ENCODE peak calls at places on chromosome 21, in eight cellular contexts. P is tibial nerve, C is tibial artery, G is ovary, X is left ventricle myocardium inferior, H is psoas muscle, L is testis, W is fibroblast of lung. V is an unnamed sample.

GRCh38 chr21:28684351-28684750 is 308.3 kb downstream of the LTN1 start:
- DNase-seq in P (no peak), C (no peak), G (no peak), X (no peak), H (no peak), L (no peak), W (no peak), V (no peak)

GRCh38 chr21:43717967-43718871 is 710 bp upstream of the PDXK start:
- DNase-seq in P (no peak), C (no peak), G (peak; percentile 32), X (no peak), H (peak; percentile 59), L (no peak), W (no peak), V (no peak)

GRCh38 chr21:15058718-15059316 is 6.0 kb downstream of the NRIP1 start:
- DNase-seq in P (no peak), C (no peak), G (no peak), X (no peak), H (no peak), L (no peak), W (peak; percentile 49), V (no peak)

GRCh38 chr21:15034126-15034848 is 30.5 kb downstream of the NRIP1 start:
- DNase-seq in P (no peak), C (no peak), G (no peak), X (no peak), H (no peak), L (no peak), W (peak; percentile 66), V (no peak)

GRCh38 chr21:26977741-26978140 is 10.9 kb upstream of the ADAMTS5 start:
- DNase-seq in P (no peak), C (no peak), G (no peak), X (no peak), H (no peak), L (no peak), W (no peak), V (no peak)

GRCh38 chr21:18449586-18449985 is 46.0 kb upstream of the TMPRSS15 start:
- DNase-seq in P (no peak), C (no peak), G (no peak), X (no peak), H (no peak), L (no peak), W (no peak), V (no peak)

GRCh38 chr21:43921979-43922945 is 57.2 kb downstream of the AGPAT3 start:
- DNase-seq in P (no peak), C (no peak), G (no peak), X (peak; percentile 12), H (peak; percentile 56), L (peak; percentile 39), W (no peak), V (no peak)

GRCh38 chr21:33587792-33588484 is 546 bp downstream of the DONSON start:
- DNase-seq in P (no peak), C (no peak), G (peak; percentile 48), X (no peak), H (peak; percentile 64), L (peak; percentile 48), W (peak; percentile 38), V (peak; percentile 62)

GRCh38 chr21:21559285-21560045 is 561.3 kb downstream of the NCAM2 start:
- DNase-seq in P (no peak), C (no peak), G (no peak), X (no peak), H (no peak), L (no peak), W (peak; percentile 11), V (peak; percentile 3)

GRCh38 chr21:18677632-18678031 is 274.0 kb upstream of the TMPRSS15 start:
- DNase-seq in P (no peak), C (no peak), G (no peak), X (no peak), H (no peak), L (no peak), W (no peak), V (no peak)

GRCh38 chr21:31406510-31406909 is 62.4 kb upstream of the TIAM1 start:
- DNase-seq in P (no peak), C (no peak), G (no peak), X (no peak), H (no peak), L (no peak), W (no peak), V (no peak)

GRCh38 chr21:32413697-32414578 is 1.4 kb downstream of the EVA1C start:
- DNase-seq in P (no peak), C (no peak), G (peak; percentile 63), X (no peak), H (no peak), L (peak; percentile 46), W (peak; percentile 67), V (no peak)

GRCh38 chr21:33546076-33546475 is 3.2 kb downstream of the SON start:
- DNase-seq in P (no peak), C (no peak), G (no peak), X (no peak), H (no peak), L (no peak), W (no peak), V (no peak)

GRCh38 chr21:31482460-31482859 is 138.4 kb upstream of the TIAM1 start:
- DNase-seq in P (no peak), C (no peak), G (no peak), X (no peak), H (no peak), L (no peak), W (no peak), V (no peak)

GRCh38 chr21:29219165-29219770 is 79.5 kb upstream of the BACH1 start:
- DNase-seq in P (no peak), C (no peak), G (no peak), X (no peak), H (no peak), L (peak; percentile 21), W (peak; percentile 51), V (no peak)

GRCh38 chr21:15063821-15064575 is 802 bp downstream of the NRIP1 start:
- DNase-seq in P (peak; percentile 22), C (peak; percentile 73), G (peak; percentile 44), X (peak; percentile 68), H (peak; percentile 76), L (peak; percentile 48), W (peak; percentile 37), V (peak; percentile 77)

GRCh38 chr21:38965241-38965640 is 159.5 kb downstream of the ETS2 start:
- DNase-seq in P (no peak), C (no peak), G (no peak), X (no peak), H (no peak), L (no peak), W (no peak), V (no peak)
- H3K27ac ChIP-seq in P (no peak overlapping the region), C (no peak overlapping the region), G (no peak overlapping the region), X (no peak overlapping the region), H (peak overlapping the region; percentile 25), L (no peak overlapping the region), W (peak overlapping the region; percentile 67), V (no peak overlapping the region)

DNA sequence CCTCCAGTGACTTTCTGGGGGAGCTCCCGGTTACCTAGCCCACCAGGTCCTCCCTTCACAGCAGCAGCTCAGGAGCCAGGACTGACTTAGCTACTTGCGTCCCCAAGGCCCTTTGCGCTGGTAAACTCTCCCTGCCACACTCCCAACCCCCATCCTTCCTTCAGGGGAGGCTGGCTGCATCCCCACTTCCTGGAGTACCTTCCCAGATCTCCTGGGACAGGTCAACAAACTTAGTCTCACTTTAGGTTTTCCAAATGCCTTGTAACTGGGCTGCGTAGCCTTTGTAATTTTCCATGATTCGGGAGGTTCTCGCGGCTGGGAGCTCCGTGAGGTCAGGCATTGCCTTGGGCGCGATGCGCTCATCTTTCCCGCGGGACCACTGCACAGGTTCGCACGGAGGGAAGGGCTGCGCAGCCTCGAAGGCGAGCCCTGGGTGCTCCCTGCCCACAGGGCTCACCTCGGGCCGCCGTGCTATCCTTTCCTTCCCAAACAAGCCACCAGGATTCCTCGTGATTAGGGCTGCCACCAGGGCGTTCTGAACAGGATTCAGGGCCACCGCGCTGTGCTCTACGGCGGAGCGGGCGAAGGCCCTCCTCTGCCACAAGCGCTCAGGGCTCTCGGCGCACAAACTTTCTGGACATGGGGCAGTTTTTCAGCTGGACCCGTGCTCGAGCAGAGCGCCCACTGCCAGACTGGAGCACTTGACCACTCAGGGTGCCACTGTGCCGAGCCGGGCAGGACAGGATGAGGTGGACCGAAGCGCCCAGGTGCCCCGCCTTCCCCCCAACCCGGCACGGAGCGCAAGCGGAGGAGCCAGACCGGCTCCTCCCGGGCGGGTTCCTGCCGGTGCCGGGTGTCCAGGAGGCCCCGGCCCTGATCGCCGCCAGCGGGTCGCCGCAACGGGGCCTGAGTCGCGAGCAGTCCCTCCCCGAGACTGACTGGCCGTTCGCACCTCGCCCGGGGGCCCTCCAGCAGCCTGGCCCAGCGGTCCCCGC is 1.1 kb downstream of the TMPRSS2 start:
- DNase-seq in P (no peak), C (no peak), G (no peak), X (no peak), H (no peak), L (no peak), W (no peak), V (no peak)
- H3K4me3 ChIP-seq in P (peak overlapping the region; percentile 23), C (no peak overlapping the region), G (peak overlapping the region; percentile 33), X (peak overlapping the region; percentile 56), H (no peak overlapping the region), L (peak overlapping the region; percentile 58), W (no peak overlapping the region), V (no peak overlapping the region)

DNA sequence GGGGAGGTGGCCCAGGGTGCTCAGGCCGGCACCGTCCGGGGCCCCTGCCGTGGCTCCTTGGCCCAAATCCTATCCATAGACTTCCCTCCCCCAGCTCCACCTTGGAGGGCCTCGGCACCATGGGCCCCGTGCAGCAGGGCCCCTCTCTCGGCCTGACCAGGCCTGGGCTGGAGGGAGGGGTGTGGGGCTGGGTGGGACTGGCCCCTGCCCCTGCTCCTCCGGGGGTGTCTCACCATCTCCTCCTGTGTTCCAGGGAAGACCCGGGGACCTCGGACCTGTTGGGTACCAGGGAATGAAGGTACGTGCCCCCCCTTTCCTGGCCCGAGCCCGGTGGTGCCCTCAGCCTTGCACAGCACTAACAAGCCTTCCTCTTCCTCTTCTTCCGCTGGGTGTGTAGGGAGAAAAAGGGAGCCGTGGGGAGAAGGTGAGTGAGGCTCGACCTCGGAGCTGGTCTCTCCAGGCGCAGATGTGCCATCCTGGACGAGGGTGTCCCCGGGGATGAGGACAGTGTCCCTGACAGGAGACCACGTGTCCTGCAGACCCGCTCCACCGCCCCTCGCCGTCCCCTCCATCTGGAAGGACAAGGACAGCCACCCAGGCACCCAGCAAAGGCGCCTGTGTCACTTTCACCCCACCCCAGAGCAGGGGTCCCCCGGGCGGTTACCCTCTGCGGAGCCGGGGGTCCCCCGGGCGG is 7.9 kb downstream of the COL6A1 start:
- DNase-seq in P (peak; percentile 11), C (no peak), G (no peak), X (peak; percentile 15), H (peak; percentile 45), L (peak; percentile 9), W (no peak), V (no peak)
- H3K27ac ChIP-seq in P (no peak overlapping the region), C (peak overlapping the region; percentile 38), G (peak overlapping the region; percentile 37), X (no peak overlapping the region), H (no peak overlapping the region), L (peak overlapping the region; percentile 71), W (no peak overlapping the region), V (no peak overlapping the region)

DNA sequence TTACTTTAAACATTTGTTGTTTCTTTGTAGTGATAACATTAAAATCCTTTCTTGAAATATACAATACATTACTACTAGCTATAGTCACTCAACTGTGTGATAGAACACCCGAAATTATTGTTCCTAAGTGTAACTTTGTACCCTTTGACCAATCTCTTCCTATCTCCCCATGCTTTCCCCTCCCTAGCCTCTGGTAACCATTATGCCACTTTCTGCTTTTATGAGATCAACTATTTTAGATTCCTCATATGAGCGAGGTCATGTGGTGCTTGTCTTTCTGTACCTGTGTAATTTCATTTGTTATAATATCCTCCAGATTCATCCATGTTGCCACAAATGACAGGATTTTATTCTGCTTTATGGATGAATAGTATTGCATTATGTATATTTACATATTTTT is 629.0 kb downstream of the USP25 start:
- DNase-seq in P (no peak), C (no peak), G (no peak), X (no peak), H (no peak), L (no peak), W (no peak), V (no peak)
- H3K4me3 ChIP-seq in P (no peak overlapping the region), C (no peak overlapping the region), G (no peak overlapping the region), X (no peak overlapping the region), H (no peak overlapping the region), L (no peak overlapping the region), W (no peak overlapping the region), V (no peak overlapping the region)

GRCh38 chr21:20507783-20508182 is 490.4 kb upstream of the NCAM2 start:
- DNase-seq in P (no peak), C (no peak), G (no peak), X (no peak), H (no peak), L (no peak), W (no peak), V (no peak)
- H3K27ac ChIP-seq in P (no peak overlapping the region), C (no peak overlapping the region), G (no peak overlapping the region), X (no peak overlapping the region), H (no peak overlapping the region), L (no peak overlapping the region), W (no peak overlapping the region), V (no peak overlapping the region)